ENCODE peak calls at places on chromosomes 16 and 17, in eight cellular contexts. Y is SHP77 treated with DMSO at 0.1 percent for 48 hours; S is kidney epithelial cell; U is left ventricle myocardium inferior; D is HEK293T; Z is neural progenitor cell; Q is BE2C; N is stimulated activated naive CD8-positive, alpha-beta T cell treated with anti-CD3 and anti-CD28 coated beads, Interleukin-15, Interleukin-2, amounts not matched to agents 100 U/mL and 50 U/mL, for 24 hours. O is an unnamed sample.

GRCh38 chr16:2428051-2428786 is 1.0 kb upstream of the CCNF start:
- DNase-seq in Y (peak; percentile 10), S (no peak), U (no peak), D (peak; percentile 22), Z (peak; percentile 64), Q (peak; percentile 40), N (peak; percentile 38), O (no peak)

GRCh38 chr16:2482181-2483107 is 7.5 kb downstream of the TBC1D24 start:
- DNase-seq in Y (no peak), S (no peak), U (peak; percentile 60), D (no peak), Z (no peak), Q (peak; percentile 83), N (no peak), O (no peak)

GRCh38 chr17:42010898-42011516 is 6.2 kb downstream of the DNAJC7 start:
- DNase-seq in Y (no peak), S (no peak), U (no peak), D (no peak), Z (peak; percentile 21), Q (peak; percentile 36), N (no peak), O (no peak)

GRCh38 chr17:80761421-80761871 is 216.8 kb downstream of the RPTOR start:
- DNase-seq in Y (peak; percentile 71), S (peak; percentile 57), U (no peak), D (no peak), Z (no peak), Q (no peak), N (peak; percentile 77), O (peak; percentile 69)

GRCh38 chr17:29825604-29826003 is 104.4 kb downstream of the SSH2 start:
- DNase-seq in Y (no peak), S (no peak), U (no peak), D (no peak), Z (no peak), Q (no peak), N (no peak), O (no peak)

GRCh38 chr16:22632621-22633020 is 121.9 kb downstream of the NPIPB5 start:
- DNase-seq in Y (no peak), S (no peak), U (no peak), D (no peak), Z (no peak), Q (no peak), N (no peak), O (no peak)

GRCh38 chr16:22117666-22118065 is 25.3 kb downstream of the VWA3A start:
- DNase-seq in Y (no peak), S (no peak), U (no peak), D (no peak), Z (no peak), Q (no peak), N (no peak), O (no peak)

GRCh38 chr16:57159447-57159846 is 26.4 kb downstream of the PSME3IP1 start:
- DNase-seq in Y (no peak), S (no peak), U (no peak), D (no peak), Z (no peak), Q (no peak), N (no peak), O (no peak)

GRCh38 chr17:44081681-44082080 is 11.1 kb downstream of the G6PC3 start:
- DNase-seq in Y (no peak), S (no peak), U (no peak), D (no peak), Z (no peak), Q (no peak), N (no peak), O (no peak)

GRCh38 chr16:48542020-48542473 is 67.9 kb downstream of the N4BP1 start:
- DNase-seq in Y (no peak), S (no peak), U (peak; percentile 55), D (peak; percentile 35), Z (peak; percentile 47), Q (peak; percentile 58), N (no peak), O (no peak)

GRCh38 chr17:66459811-66460270 is 157.4 kb downstream of the PRKCA start:
- DNase-seq in Y (no peak), S (peak; percentile 94), U (peak; percentile 40), D (no peak), Z (no peak), Q (no peak), N (no peak), O (no peak)

GRCh38 chr16:56679078-56679730 is 3.1 kb upstream of the MT1X start:
- DNase-seq in Y (no peak), S (no peak), U (no peak), D (no peak), Z (no peak), Q (no peak), N (no peak), O (no peak)

GRCh38 chr16:87847785-87848675 is 21.3 kb downstream of the SLC7A5 start:
- DNase-seq in Y (no peak), S (no peak), U (no peak), D (no peak), Z (peak; percentile 81), Q (no peak), N (no peak), O (no peak)

GRCh38 chr17:3678095-3678820 is 9.6 kb downstream of the EMC6 start:
- DNase-seq in Y (peak; percentile 60), S (no peak), U (no peak), D (no peak), Z (peak; percentile 65), Q (no peak), N (no peak), O (no peak)

GRCh38 chr17:73872816-73873215 is 228.6 kb upstream of the SDK2 start:
- DNase-seq in Y (no peak), S (no peak), U (no peak), D (no peak), Z (peak; percentile 14), Q (peak; percentile 50), N (no peak), O (no peak)

GRCh38 chr16:88534731-88535141 is 35.5 kb upstream of the ZC3H18 start:
- DNase-seq in Y (no peak), S (no peak), U (peak; percentile 57), D (no peak), Z (peak; percentile 41), Q (peak; percentile 5), N (peak; percentile 52), O (no peak)

GRCh38 chr16:57409870-57410585 is 5.5 kb downstream of the CCL17 start:
- DNase-seq in Y (no peak), S (no peak), U (no peak), D (no peak), Z (no peak), Q (peak; percentile 35), N (no peak), O (no peak)

GRCh38 chr17:39404542-39405378 is 3.3 kb upstream of the FBXL20 start:
- DNase-seq in Y (no peak), S (peak; percentile 60), U (no peak), D (no peak), Z (no peak), Q (no peak), N (peak; percentile 8), O (peak; percentile 17)

GRCh38 chr16:58695368-58695767 is 10.8 kb upstream of the SLC38A7 start:
- DNase-seq in Y (no peak), S (no peak), U (no peak), D (no peak), Z (no peak), Q (no peak), N (no peak), O (no peak)

GRCh38 chr16:66658860-66659190 is 37.7 kb downstream of the CMTM4 start:
- DNase-seq in Y (no peak), S (no peak), U (no peak), D (no peak), Z (no peak), Q (no peak), N (no peak), O (no peak)

GRCh38 chr16:660459-661183 is 7.3 kb upstream of the RHOT2 start:
- DNase-seq in Y (peak; percentile 56), S (no peak), U (peak; percentile 90), D (peak; percentile 95), Z (peak; percentile 97), Q (peak; percentile 97), N (peak; percentile 74), O (no peak)

GRCh38 chr16:81564368-81565060 is 119.9 kb downstream of the CMIP start:
- DNase-seq in Y (no peak), S (no peak), U (no peak), D (no peak), Z (no peak), Q (no peak), N (no peak), O (no peak)

GRCh38 chr16:25124503-25124902 is 13.0 kb downstream of the LCMT1 start:
- DNase-seq in Y (no peak), S (no peak), U (no peak), D (no peak), Z (no peak), Q (no peak), N (no peak), O (no peak)

GRCh38 chr16:84842516-84843148 is 22.8 kb downstream of the CRISPLD2 start:
- DNase-seq in Y (no peak), S (no peak), U (no peak), D (no peak), Z (no peak), Q (no peak), N (no peak), O (no peak)

O was measured in keratinocyte.